ENCODE peak calls at places on chromosomes 1 and 21, in seven cellular contexts. I is dorsolateral prefrontal cortex, J is PC-3, X is upper lobe of right lung, V is left ventricle myocardium inferior, C is K562, F is cardiac muscle cell. Y is an unnamed sample.

GRCh38 chr1:92556350-92556749 is 69.6 kb upstream of the GFI1 start:
- DNase-seq in J (no peak), F (no peak), X (no peak), V (no peak), C (no peak), I (no peak), Y (no peak)

GRCh38 chr21:44637018-44637850 is at the start of gene KRTAP10-10:
- DNase-seq in I (no peak), V (no peak), J (no peak), C (no peak), F (no peak), X (no peak), Y (no peak)

GRCh38 chr1:28915036-28915895 is 897 bp downstream of the EPB41 start:
- DNase-seq in V (no peak), I (no peak), J (peak), X (no peak), F (peak), C (no peak), Y (no peak)

GRCh38 chr1:173708787-173709186 is 6.0 kb upstream of the KLHL20 start:
- DNase-seq in X (no peak), V (no peak), F (no peak), C (no peak), I (no peak), J (no peak), Y (no peak)

GRCh38 chr1:45930258-45931150 is 127.1 kb downstream of the MAST2 start:
- DNase-seq in J (no peak), V (no peak), C (no peak), I (no peak), X (no peak), F (no peak), Y (no peak)

GRCh38 chr1:51189421-51190073 is 46.5 kb upstream of the RNF11 start:
- DNase-seq in C (peak), F (peak), V (no peak), X (no peak), J (peak), I (no peak), Y (peak)

GRCh38 chr21:39720126-39720778 is 24.7 kb upstream of the IGSF5 start:
- DNase-seq in C (no peak), J (peak), F (no peak), X (no peak), V (no peak), I (no peak), Y (no peak)

GRCh38 chr1:228748431-228748830 is 13.2 kb downstream of the RHOU start:
- DNase-seq in X (no peak), I (no peak), J (no peak), F (no peak), V (no peak), C (no peak), Y (no peak)

GRCh38 chr1:15370781-15371467 is 38.8 kb upstream of the EFHD2 start:
- DNase-seq in J (no peak), C (no peak), F (peak), I (no peak), V (peak), X (no peak), Y (no peak)

GRCh38 chr1:223207293-223208066 is 64.4 kb upstream of the TLR5 start:
- DNase-seq in F (peak), I (no peak), V (no peak), J (no peak), X (no peak), C (no peak), Y (no peak)

GRCh38 chr1:34977210-34977471 is 8.0 kb downstream of the TMEM35B start:
- DNase-seq in C (no peak), I (no peak), F (no peak), V (no peak), J (no peak), X (no peak), Y (no peak)

GRCh38 chr1:34978926-34979325 is 6.2 kb downstream of the TMEM35B start:
- DNase-seq in I (no peak), J (no peak), V (no peak), X (no peak), F (no peak), C (no peak), Y (no peak)

GRCh38 chr1:34976384-34977209 is 8.6 kb downstream of the TMEM35B start:
- DNase-seq in J (no peak), F (no peak), I (no peak), C (no peak), V (no peak), X (no peak), Y (no peak)

GRCh38 chr1:34975312-34975711 is 9.8 kb downstream of the TMEM35B start:
- DNase-seq in V (no peak), C (no peak), F (no peak), J (no peak), X (no peak), I (no peak), Y (no peak)

GRCh38 chr1:34977858-34978257 is 7.3 kb downstream of the TMEM35B start:
- DNase-seq in X (no peak), C (no peak), V (no peak), F (peak), I (no peak), J (no peak), Y (no peak)
- H3K4me3 ChIP-seq in X (no peak), C (no peak), V (no peak), F (no peak), I (no peak), J (no peak), Y (no peak)

GRCh38 chr21:27408826-27409225 is 441.9 kb upstream of the ADAMTS5 start:
- DNase-seq in F (peak), X (no peak), I (no peak), J (no peak), C (no peak), V (no peak), Y (no peak)

GRCh38 chr21:27418338-27418737 is 451.4 kb upstream of the ADAMTS5 start:
- DNase-seq in J (no peak), F (no peak), X (no peak), C (no peak), V (no peak), I (no peak), Y (no peak)

GRCh38 chr21:27407296-27407695 is 440.4 kb upstream of the ADAMTS5 start:
- DNase-seq in X (no peak), V (no peak), C (no peak), F (peak), I (no peak), J (no peak), Y (no peak)

DNA sequence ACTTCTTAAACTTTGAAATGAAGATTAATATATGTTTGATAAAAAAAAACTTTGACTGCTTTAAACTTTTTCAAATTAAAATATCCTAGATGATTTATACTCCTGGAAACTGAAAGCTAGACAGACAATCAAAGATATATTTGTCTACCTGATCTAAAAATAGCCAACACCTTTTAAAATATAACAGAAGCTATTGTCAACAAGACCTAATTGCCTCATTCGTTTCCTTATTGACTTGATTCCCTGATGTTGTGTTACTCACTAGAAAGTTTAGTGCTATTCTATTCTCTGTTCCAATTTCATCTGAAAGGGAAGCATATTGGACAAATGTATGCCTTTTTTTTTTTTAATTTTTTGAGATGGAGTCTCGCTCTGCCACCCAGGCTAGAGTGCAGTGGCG is 445.6 kb upstream of the ADAMTS5 start:
- DNase-seq in F (no peak), V (no peak), X (no peak), J (no peak), I (no peak), C (no peak), Y (no peak)
- TF ChIP-seq CTCF in F (no peak), V (no peak), X (no peak), J (no peak), I (no peak), C (no peak), Y (no peak)

GRCh38 chr1:203051841-203052324 is 25.6 kb downstream of the PPFIA4 start:
- DNase-seq in C (no peak), J (no peak), I (no peak), V (no peak), X (no peak), F (no peak), Y (no peak)
- H3K27ac ChIP-seq in C (no peak), J (no peak), I (no peak), V (no peak), X (no peak), F (peak), Y (no peak)

DNA sequence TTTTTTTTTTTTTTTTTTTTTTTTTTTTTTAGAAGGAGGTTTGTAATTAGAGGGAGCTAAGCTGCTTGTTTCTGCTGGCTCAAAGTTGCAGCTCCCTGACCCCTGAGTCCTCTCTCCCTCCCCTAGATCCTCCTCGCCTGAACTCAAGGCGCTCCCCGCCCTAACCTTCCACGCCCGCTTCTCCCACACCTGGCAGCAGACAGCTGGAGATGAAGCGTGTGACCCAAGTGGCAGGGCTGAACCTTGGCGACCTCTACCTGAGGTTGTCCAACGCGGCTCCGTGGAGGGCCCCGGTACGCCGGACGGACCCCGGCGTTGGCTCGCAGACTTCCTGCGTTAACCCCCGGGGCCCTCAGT is 795 bp downstream of the NGF start:
- DNase-seq in J (no peak), X (no peak), V (no peak), I (no peak), C (no peak), F (no peak), Y (no peak)
- H3K4me3 ChIP-seq in J (peak), X (peak), V (peak), I (peak), C (no peak), F (peak), Y (peak)

DNA sequence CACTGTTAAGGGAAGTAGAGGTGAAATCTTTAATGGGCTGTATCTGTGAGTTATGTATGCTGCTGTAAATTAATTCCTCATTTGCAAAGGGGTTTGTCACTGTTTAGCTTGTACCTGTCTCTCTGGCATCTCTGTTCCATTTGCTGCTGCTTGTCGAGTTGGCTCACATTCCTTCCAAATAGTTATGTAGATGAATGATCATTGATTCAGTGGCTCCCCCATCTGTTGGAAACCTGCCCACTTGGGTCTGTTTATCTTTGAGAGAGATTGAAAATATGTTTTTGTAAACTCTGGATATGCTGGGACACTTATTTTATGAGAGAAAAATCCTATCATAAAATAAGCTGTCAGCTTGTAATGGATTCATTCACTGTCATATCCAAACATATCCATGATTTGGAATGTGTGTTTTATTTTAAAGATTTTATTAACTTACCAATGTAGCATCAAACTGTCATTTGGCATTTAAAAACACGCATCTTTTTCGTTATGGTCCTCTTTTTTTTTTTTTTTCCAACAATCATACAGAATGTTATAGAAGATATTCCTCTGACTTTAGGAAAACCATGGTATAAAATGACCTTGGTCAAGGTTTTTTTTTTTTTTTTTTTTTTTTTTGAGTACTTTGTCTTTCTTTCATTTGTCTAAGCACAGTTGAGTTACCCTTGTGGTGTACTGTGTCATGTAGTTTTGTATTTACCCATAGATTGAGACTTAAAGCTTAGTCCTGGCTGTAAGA is 3.5 kb downstream of the RYR2 start:
- DNase-seq in C (no peak), J (no peak), F (no peak), I (no peak), V (no peak), X (no peak), Y (no peak)
- TF ChIP-seq CTCF in C (peak), J (no peak), F (no peak), I (no peak), V (no peak), X (no peak), Y (no peak)

DNA sequence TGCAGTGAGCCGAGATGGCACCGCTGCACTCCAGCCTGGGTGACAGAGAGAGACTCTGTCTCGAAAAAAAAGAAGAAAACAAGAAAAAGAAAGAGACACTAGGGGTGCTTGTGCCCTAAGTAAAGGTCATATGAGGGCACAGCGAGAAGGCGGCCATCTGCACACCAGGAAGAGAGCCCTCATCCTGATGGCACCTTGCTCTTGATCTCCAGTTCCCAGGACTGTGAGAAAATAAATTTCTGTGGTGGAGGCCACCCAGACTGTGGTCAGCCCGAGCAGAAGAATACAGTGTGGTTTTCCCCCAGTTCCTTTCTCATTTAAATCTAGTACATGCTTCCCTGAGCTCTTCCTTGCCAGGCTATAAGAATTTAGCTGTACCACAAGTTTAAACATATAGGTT is 119.4 kb upstream of the ERRFI1 start:
- DNase-seq in X (no peak), F (no peak), J (no peak), V (no peak), C (no peak), I (no peak), Y (peak)
- H3K27ac ChIP-seq in X (no peak), F (no peak), J (no peak), V (no peak), C (no peak), I (no peak), Y (no peak)

GRCh38 chr1:12049625-12050024 is 13.5 kb upstream of the TNFRSF8 start:
- DNase-seq in X (no peak), C (no peak), F (no peak), J (no peak), I (no peak), V (no peak), Y (no peak)

GRCh38 chr1:12046749-12047119 is 16.4 kb upstream of the TNFRSF8 start:
- DNase-seq in I (no peak), C (no peak), J (no peak), V (no peak), F (no peak), X (no peak), Y (no peak)

GRCh38 chr1:12048376-12048775 is 14.7 kb upstream of the TNFRSF8 start:
- DNase-seq in F (peak), V (no peak), J (no peak), I (no peak), C (no peak), X (no peak), Y (no peak)

GRCh38 chr1:12051361-12051760 is 11.7 kb upstream of the TNFRSF8 start:
- DNase-seq in X (no peak), C (no peak), V (no peak), J (no peak), I (no peak), F (no peak), Y (no peak)

GRCh38 chr1:12047120-12047876 is 15.8 kb upstream of the TNFRSF8 start:
- DNase-seq in J (no peak), I (no peak), V (no peak), X (no peak), F (peak), C (peak), Y (peak)
- H3K4me3 ChIP-seq in J (no peak), I (no peak), V (no peak), X (no peak), F (no peak), C (no peak), Y (no peak)

DNA sequence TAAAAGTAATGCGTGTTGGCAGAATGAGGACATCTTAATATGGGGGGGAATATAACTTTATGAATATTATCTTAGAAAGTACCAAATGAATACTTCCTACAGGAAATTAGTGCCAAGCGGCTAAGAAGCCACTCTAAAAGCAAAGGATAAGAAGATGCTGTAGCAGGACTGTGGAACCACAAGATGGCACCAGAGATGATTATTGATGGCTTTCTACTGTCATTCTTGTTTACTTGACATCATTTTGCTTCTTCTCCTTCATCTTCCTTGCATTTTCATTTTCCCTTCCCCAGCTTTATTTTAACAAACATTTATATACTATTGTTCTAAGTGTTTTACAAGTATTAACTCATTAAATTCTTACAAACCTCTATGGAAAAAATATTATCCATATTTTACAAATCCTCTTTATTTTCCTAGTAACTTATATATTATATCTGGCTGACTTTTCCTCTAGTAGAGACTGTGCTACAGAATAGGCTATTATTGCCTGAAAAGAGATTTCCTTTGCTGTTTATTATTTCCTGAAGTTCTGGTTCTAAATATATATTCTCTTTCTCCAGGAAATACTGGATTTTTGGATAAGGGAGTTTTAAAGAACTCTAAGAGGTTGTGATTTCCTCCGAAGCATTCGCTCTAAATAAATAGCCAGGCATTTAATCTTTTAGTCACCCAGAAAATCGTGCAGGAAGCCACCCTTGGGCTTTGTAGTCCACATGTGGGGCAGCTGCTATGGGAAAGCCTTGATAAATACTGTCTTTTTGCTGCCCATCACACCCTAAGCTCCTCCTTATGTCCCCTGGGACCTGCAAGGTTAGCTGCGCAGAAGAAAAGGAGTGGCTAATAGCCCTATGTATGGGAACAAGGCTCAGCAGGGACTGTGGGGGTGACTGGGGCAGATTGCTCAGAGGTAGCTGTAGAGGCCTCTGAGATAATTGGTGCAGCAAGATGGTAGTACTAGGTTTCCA is 69.8 kb downstream of the TPR start:
- DNase-seq in F (peak), V (no peak), C (peak), I (no peak), J (peak), X (no peak), Y (peak)
- TF ChIP-seq CTCF in F (peak), V (peak), C (peak), I (no peak), J (peak), X (peak), Y (peak)

DNA sequence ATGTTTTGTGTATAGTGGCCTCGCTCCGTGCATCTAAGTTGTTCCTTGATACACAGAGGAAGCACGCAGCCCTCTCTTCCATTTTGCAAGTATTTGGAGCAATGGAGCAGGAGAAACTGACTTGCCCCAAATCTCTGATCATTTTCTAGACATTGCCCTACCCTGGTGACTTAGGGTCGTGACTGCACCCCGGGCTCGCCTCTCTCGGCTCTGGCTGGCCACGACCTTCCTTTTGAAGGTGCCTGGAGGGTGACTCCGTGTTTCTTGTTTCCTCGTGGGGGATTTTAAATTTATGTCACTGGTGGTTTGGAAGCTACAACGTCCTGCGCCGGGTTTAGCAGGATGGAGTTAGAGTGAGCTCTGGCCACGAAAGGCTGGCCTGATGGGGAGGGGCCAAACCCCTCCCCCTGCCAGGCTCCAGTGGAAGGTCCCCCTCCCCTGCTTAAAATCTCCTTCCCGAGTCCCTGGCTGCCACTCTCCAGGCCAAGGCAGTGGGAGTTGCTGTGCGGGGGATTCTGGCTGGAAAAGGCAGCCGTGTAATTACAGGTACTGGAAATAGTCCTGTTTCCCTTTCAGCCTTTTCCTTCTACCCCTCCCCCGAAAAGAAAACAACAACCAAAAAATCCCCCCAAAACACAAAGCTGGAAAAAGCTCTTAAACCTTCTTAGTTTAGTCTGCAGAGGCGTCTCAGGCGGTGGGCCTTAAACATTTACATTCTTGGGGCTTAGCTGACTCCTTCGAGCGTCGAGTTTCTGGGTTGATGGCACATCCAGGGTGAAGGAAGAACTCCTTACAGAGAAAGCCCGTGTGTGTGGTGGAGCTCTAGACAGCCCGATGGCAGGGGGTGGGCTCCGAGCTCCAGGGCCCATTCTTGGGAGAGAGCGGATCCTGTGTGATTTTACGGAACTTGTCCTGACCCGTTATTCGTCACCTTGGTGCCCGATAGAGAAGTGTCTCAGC is 28.1 kb downstream of the SPSB1 start:
- DNase-seq in X (no peak), I (no peak), V (no peak), C (no peak), J (no peak), F (no peak), Y (no peak)
- H3K27ac ChIP-seq in X (no peak), I (no peak), V (no peak), C (no peak), J (no peak), F (no peak), Y (no peak)

DNA sequence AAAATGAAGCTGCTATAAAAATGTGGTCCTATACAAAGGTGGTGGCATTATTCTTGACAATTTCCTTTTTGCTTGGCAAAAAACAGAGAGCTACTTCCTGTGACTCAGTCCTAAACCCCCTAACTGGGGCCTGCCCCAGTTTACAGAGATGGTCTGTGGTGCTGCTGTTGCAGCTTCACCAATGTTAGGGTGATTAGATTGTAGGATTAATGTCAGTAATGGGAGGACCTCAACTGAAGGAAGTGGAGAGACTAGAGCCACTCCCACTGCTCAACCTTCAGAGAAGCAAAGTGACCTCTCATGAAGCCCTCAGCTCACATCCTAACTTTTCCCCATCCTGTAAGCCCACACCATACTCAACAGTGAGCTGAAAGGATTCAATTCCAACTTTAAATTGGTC is 3.6 kb downstream of the S100A6 start:
- DNase-seq in I (no peak), C (no peak), J (no peak), X (peak), F (no peak), V (no peak), Y (no peak)
- H3K4me3 ChIP-seq in I (no peak), C (no peak), J (no peak), X (no peak), F (no peak), V (no peak), Y (no peak)

Y was measured in brain microvascular endothelial cell.